ENCODE peak calls at places on chromosomes 16 and 17, in five cellular contexts. F is heart right ventricle, B is brain microvascular endothelial cell, M is neural crest cell, A is natural killer cell. R is an unnamed sample.

GRCh38 chr16:68264128-68265077 is at the start of gene SLC7A6:
- DNase-seq in F (peak), A (peak), M (peak), B (peak), R (peak)

GRCh38 chr16:48687421-48688038 is 77.5 kb upstream of the N4BP1 start:
- DNase-seq in B (peak), M (peak), A (no peak), F (peak), R (no peak)

GRCh38 chr17:6254036-6254435 is 180.9 kb downstream of the AIPL1 start:
- DNase-seq in A (no peak), F (no peak), M (no peak), B (no peak), R (no peak)

GRCh38 chr16:75479421-75479990 is 15.0 kb upstream of the TMEM170A start:
- DNase-seq in F (no peak), M (no peak), A (no peak), B (no peak), R (no peak)

GRCh38 chr17:19460695-19461094 is 49.7 kb downstream of the RNF112 start:
- DNase-seq in F (no peak), A (no peak), M (no peak), B (no peak), R (no peak)

GRCh38 chr17:43574348-43574747 is 28.2 kb upstream of the ETV4 start:
- DNase-seq in M (no peak), F (no peak), A (no peak), B (no peak), R (no peak)

GRCh38 chr16:3754772-3755171 is 37.4 kb upstream of the TRAP1 start:
- DNase-seq in A (no peak), M (no peak), F (no peak), B (no peak), R (no peak)

GRCh38 chr17:8806206-8807069 is 7.3 kb upstream of the MFSD6L start:
- DNase-seq in A (no peak), F (no peak), M (no peak), B (no peak), R (no peak)

GRCh38 chr17:48825446-48826381 is 5.1 kb upstream of the CALCOCO2 start:
- DNase-seq in B (no peak), A (no peak), M (no peak), F (no peak), R (no peak)

GRCh38 chr17:59406808-59407381 is 75.4 kb downstream of the YPEL2 start:
- DNase-seq in A (no peak), M (no peak), B (peak), F (no peak), R (no peak)

GRCh38 chr16:65099607-65100006 is 22.3 kb downstream of the CDH11 start:
- DNase-seq in M (no peak), F (no peak), A (no peak), B (no peak), R (no peak)

GRCh38 chr17:83065660-83066542 is 13.5 kb upstream of the METRNL start:
- DNase-seq in M (no peak), B (no peak), A (peak), F (peak), R (peak)

GRCh38 chr17:5097101-5097834 is 14.4 kb downstream of the ZNF232 start:
- DNase-seq in B (no peak), M (peak), F (peak), A (peak), R (no peak)

GRCh38 chr16:87165885-87166284 is 151.3 kb downstream of the C16orf95 start:
- DNase-seq in B (no peak), M (no peak), A (no peak), F (no peak), R (no peak)

GRCh38 chr16:60686824-60687223 is 1349.4 kb downstream of the CDH8 start:
- DNase-seq in M (no peak), A (no peak), F (no peak), B (no peak), R (no peak)

GRCh38 chr16:62283-62682 is 8.7 kb downstream of the SNRNP25 start:
- DNase-seq in F (no peak), M (no peak), A (no peak), B (no peak), R (no peak)

GRCh38 chr17:75131278-75132017 is at the start of gene NT5C:
- DNase-seq in M (peak), B (peak), A (peak), F (peak), R (no peak)

GRCh38 chr17:68195667-68196393 is 52.0 kb upstream of the AMZ2 start:
- DNase-seq in F (peak), M (no peak), B (no peak), A (no peak), R (no peak)

GRCh38 chr17:19379306-19380075 is 1.2 kb downstream of the MAPK7 start:
- DNase-seq in B (no peak), F (no peak), M (no peak), A (no peak), R (no peak)

GRCh38 chr16:4525634-4526277 is 12.8 kb downstream of the CDIP1 start:
- DNase-seq in M (no peak), F (no peak), A (no peak), B (no peak), R (no peak)

GRCh38 chr16:10609410-10609774 is 29.0 kb upstream of the EMP2 start:
- DNase-seq in F (no peak), A (no peak), M (no peak), B (peak), R (no peak)

GRCh38 chr17:73156166-73156840 is 8.5 kb upstream of the SSTR2 start:
- DNase-seq in B (peak), A (peak), F (peak), M (peak), R (peak)

GRCh38 chr17:2897605-2898004 is 101.4 kb downstream of the RAP1GAP2 start:
- DNase-seq in M (no peak), A (no peak), B (no peak), F (no peak), R (no peak)

GRCh38 chr16:12288537-12289174 is 312.1 kb downstream of the SNX29 start:
- DNase-seq in F (no peak), B (no peak), A (no peak), M (no peak), R (no peak)

GRCh38 chr16:89120281-89120680 is 26.6 kb downstream of the ACSF3 start:
- DNase-seq in M (no peak), A (no peak), B (no peak), F (no peak), R (peak)

GRCh38 chr17:17191346-17191792 is 14.8 kb downstream of the PLD6 start:
- DNase-seq in B (peak), F (peak), A (no peak), M (no peak), R (no peak)

DNA sequence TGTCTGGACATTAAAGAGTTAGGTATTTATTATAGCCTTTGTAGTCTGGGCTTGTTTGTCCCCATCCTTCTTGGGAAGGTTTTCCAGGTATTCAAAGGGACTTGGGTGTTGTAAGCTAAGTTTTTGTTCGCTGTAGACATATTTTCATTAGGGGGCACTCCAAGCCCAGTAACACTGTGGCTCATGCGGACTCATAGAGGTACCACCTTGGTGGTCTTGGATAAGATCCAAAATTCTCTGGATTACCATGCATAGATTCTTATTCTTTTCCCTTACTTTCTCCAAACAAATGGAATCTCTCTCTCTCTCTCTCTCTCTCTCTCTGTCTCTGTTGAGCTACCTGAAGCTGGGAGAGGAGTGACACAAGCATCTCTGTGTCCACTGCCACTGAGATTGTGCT is 48.9 kb downstream of the ERCC4 start:
- DNase-seq in A (no peak), M (no peak), B (no peak), F (no peak), R (no peak)
- TF ChIP-seq CTCF in A (no peak), M (no peak), B (no peak), F (no peak), R (no peak)

DNA sequence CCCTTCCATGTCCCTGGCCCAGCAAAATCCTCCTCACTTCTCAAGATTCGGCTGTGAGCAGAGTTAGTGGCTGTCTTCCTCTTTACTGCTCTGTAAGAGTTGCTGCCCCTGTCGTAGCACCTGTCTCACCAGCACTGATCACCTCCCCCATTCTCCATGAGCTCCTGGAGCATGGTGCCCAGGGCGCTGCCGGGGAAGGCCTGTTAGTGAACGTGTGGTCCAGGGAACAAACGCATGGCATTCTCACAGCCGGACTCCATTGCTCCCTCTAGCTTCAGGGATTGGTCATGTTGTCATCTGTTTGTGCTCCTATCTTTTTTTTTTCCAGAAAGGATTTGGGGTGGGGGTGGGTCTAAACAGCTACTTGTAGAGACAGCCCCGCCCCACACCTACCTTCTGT is 141.2 kb downstream of the CMIP start:
- DNase-seq in F (no peak), M (no peak), A (no peak), B (no peak), R (no peak)
- TF ChIP-seq CTCF in F (no peak), M (peak), A (no peak), B (peak), R (no peak)

GRCh38 chr16:9275386-9275785 is 183.9 kb downstream of the HAPSTR1 start:
- DNase-seq in F (no peak), M (no peak), B (no peak), A (no peak), R (no peak)

GRCh38 chr16:9279661-9280060 is 188.2 kb downstream of the HAPSTR1 start:
- DNase-seq in F (no peak), B (no peak), A (no peak), M (no peak), R (no peak)

GRCh38 chr16:9280067-9280466 is 188.6 kb downstream of the HAPSTR1 start:
- DNase-seq in M (no peak), A (no peak), B (no peak), F (no peak), R (no peak)

GRCh38 chr16:9270941-9271340 is 179.5 kb downstream of the HAPSTR1 start:
- DNase-seq in B (no peak), A (no peak), M (no peak), F (no peak), R (no peak)

DNA sequence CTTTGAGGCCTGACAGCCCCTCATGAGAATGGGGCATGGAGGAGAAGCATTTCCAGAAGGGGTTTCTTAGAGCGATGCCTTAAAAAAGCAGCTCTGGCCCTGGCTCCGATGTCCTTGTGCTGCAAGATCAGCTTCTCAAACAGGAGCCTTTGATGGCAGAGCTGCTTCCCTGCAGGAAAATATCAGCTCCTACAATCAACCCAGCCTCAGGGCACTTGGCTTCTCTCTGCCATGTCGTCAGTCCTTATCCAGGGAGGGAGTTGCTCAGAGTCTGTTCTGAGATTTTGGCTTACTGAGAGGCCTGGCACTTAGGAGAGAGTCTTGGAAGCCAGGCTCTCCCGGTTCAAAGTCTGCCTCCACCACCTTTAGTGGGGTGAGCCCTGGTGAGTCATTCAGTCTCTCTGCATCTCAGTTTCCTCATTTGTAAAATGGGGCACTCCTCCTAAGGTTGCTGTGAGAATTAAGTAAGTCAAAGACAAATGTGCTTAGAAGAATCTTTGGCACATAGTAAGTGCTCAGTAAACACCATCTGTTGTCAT is 184.4 kb downstream of the HAPSTR1 start:
- DNase-seq in B (no peak), A (no peak), F (no peak), M (no peak), R (no peak)
- TF ChIP-seq CTCF in B (no peak), A (no peak), F (no peak), M (no peak), R (no peak)

GRCh38 chr17:29568331-29569244 is at the start of gene TP53I13:
- DNase-seq in M (peak), F (peak), B (peak), A (peak), R (no peak)
- TF ChIP-seq CTCF in M (no peak), F (no peak), B (no peak), A (no peak), R (no peak)

GRCh38 chr16:66661210-66661560 is 35.4 kb downstream of the CMTM4 start:
- DNase-seq in B (no peak), F (no peak), A (no peak), M (no peak), R (no peak)

GRCh38 chr16:66658860-66659190 is 37.7 kb downstream of the CMTM4 start:
- DNase-seq in M (no peak), A (no peak), B (no peak), F (no peak), R (no peak)

GRCh38 chr16:66662445-66663194 is 33.9 kb downstream of the CMTM4 start:
- DNase-seq in B (peak), F (no peak), A (no peak), M (no peak), R (no peak)

GRCh38 chr16:66658143-66658859 is 38.2 kb downstream of the CMTM4 start:
- DNase-seq in M (no peak), A (no peak), F (no peak), B (no peak), R (no peak)

GRCh38 chr16:66660422-66661209 is 35.9 kb downstream of the CMTM4 start:
- DNase-seq in A (no peak), B (peak), F (peak), M (peak), R (peak)
- TF ChIP-seq CTCF in A (no peak), B (peak), F (peak), M (no peak), R (peak)

GRCh38 chr17:10261098-10261497 is 62.7 kb upstream of the GAS7 start:
- DNase-seq in A (no peak), M (no peak), B (no peak), F (no peak), R (no peak)
- TF ChIP-seq CTCF in A (no peak), M (no peak), B (no peak), F (no peak), R (no peak)

GRCh38 chr17:62727916-62728672 is 80.0 kb downstream of the MARCHF10 start:
- DNase-seq in A (no peak), F (no peak), B (no peak), M (no peak), R (no peak)
- TF ChIP-seq CTCF in A (no peak), F (peak), B (peak), M (no peak), R (no peak)

DNA sequence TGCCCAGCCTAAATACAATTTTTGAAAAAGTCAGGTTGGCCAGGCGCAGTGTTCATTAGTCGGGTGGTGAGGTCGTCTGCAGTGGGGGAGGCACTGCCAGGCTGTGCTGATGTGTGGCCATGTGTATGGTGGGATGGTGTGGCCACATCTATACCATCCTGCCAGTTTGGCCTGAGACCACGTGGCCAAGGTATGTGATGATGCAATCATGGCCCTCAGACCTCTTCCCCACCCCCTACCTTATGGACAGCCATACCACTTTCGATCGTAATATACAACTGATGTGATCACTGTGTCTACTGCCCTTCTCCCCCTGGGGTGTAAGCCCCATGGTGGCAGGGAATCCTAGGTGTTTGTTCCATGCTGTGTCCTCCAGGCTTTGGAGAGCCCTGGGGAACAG is 23.7 kb downstream of the SBK1 start:
- DNase-seq in M (no peak), F (no peak), B (no peak), A (no peak), R (no peak)
- TF ChIP-seq CTCF in M (no peak), F (no peak), B (no peak), A (no peak), R (no peak)

GRCh38 chr16:84141143-84141670 is 3.8 kb downstream of the HSDL1 start:
- DNase-seq in M (no peak), F (no peak), A (no peak), B (no peak), R (no peak)
- TF ChIP-seq CTCF in M (peak), F (no peak), A (no peak), B (peak), R (no peak)

GRCh38 chr16:56878455-56878854 is 13.4 kb downstream of the SLC12A3 start:
- DNase-seq in F (no peak), M (no peak), A (no peak), B (no peak), R (no peak)
- TF ChIP-seq CTCF in F (no peak), M (no peak), A (no peak), B (no peak), R (no peak)